ENCODE peak calls at places on chromosomes 6 and 20, in six cellular contexts. O is NK-92 treated with Interleukin-12 subunit alpha and Interleukin-12 subunit beta, amount 100 ng/mL, for 24 hours; M is stimulated activated CD8-positive, alpha-beta memory T cell treated with anti-CD3 and anti-CD28 coated beads, Interleukin-4, amount 100 ng/mL, for 4 hours; R is dermis blood vessel endothelial cell; I is body of pancreas; V is AG04449. F is an unnamed sample.

GRCh38 chr20:4026093-4026601 is 10.8 kb upstream of the RNF24 start:
- DNase-seq in O (no peak), M (no peak), V (no peak), R (peak), I (no peak), F (no peak)

GRCh38 chr20:8133816-8134451 is 1.9 kb downstream of the PLCB1 start:
- DNase-seq in O (no peak), I (no peak), V (no peak), M (no peak), R (peak), F (no peak)

GRCh38 chr6:41680182-41680965 is 42.1 kb downstream of the MDFI start:
- DNase-seq in V (no peak), I (no peak), M (no peak), R (no peak), O (no peak), F (no peak)

GRCh38 chr20:8601542-8601912 is 467.4 kb upstream of the PLCB4 start:
- DNase-seq in O (no peak), M (no peak), V (no peak), I (no peak), R (no peak), F (no peak)

GRCh38 chr20:43983359-43983758 is 68.7 kb downstream of the TOX2 start:
- DNase-seq in R (no peak), V (no peak), I (no peak), O (peak), M (no peak), F (no peak)

GRCh38 chr6:136767583-136768307 is 24.5 kb downstream of the MAP3K5 start:
- DNase-seq in O (no peak), I (no peak), R (no peak), M (no peak), V (no peak), F (no peak)

GRCh38 chr6:13336553-13336952 is 8.2 kb upstream of the TBC1D7 start:
- DNase-seq in I (peak), M (peak), R (peak), V (peak), O (peak), F (peak)

GRCh38 chr20:51577432-51578144 is 35.1 kb upstream of the NFATC2 start:
- DNase-seq in O (no peak), V (no peak), I (no peak), M (no peak), R (no peak), F (no peak)

GRCh38 chr6:56730663-56731529 is 88.2 kb upstream of the DST start:
- DNase-seq in O (no peak), M (no peak), V (peak), R (peak), I (no peak), F (no peak)

GRCh38 chr6:157148391-157149323 is 174.7 kb downstream of the TMEM242 start:
- DNase-seq in I (peak), R (peak), M (no peak), V (peak), O (no peak), F (no peak)